ENCODE peak calls at places on chromosome 15, in ten cellular contexts. D, W, G, A, J, B, M, Q, O and I are unnamed samples.

GRCh38 chr15:77104155-77104554 is 33.2 kb upstream of the TSPAN3 start:
- DNase-seq in M (no peak), O (no peak), J (no peak), D (no peak), A (peak; percentile 32), G (no peak), W (no peak), Q (no peak), B (no peak), I (no peak)

GRCh38 chr15:52021128-52021671 is 2.2 kb downstream of the MAPK6 start:
- DNase-seq in O (peak; percentile 87), D (peak; percentile 94), A (peak; percentile 97), G (no peak), B (peak; percentile 51), M (peak; percentile 23), J (peak; percentile 58), Q (peak; percentile 53), W (no peak), I (peak; percentile 42)

GRCh38 chr15:64110945-64111678 is 15.3 kb downstream of the SNX1 start:
- DNase-seq in B (no peak), M (no peak), W (no peak), G (no peak), O (no peak), A (no peak), J (peak; percentile 13), Q (no peak), D (no peak), I (no peak)

GRCh38 chr15:31494786-31495185 is 168.2 kb downstream of the KLF13 start:
- DNase-seq in O (no peak), W (no peak), J (no peak), Q (no peak), B (no peak), A (no peak), G (no peak), D (no peak), M (no peak), I (no peak)

GRCh38 chr15:48802867-48803266 is 8.0 kb downstream of the CEP152 start:
- DNase-seq in B (no peak), A (peak; percentile 97), G (no peak), Q (no peak), M (no peak), W (no peak), D (peak; percentile 89), J (no peak), O (no peak), I (no peak)

GRCh38 chr15:58908550-58909309 is 24.7 kb downstream of the SLTM start:
- DNase-seq in B (no peak), O (no peak), Q (no peak), W (no peak), D (no peak), G (no peak), A (no peak), M (no peak), J (no peak), I (peak; percentile 17)

GRCh38 chr15:80640546-80641121 is 54.5 kb upstream of the ABHD17C start:
- DNase-seq in Q (no peak), D (no peak), A (no peak), G (no peak), O (no peak), W (no peak), M (no peak), B (no peak), J (no peak), I (no peak)

GRCh38 chr15:56918907-56919707 is 663 bp downstream of the TCF12 start:
- DNase-seq in G (peak; percentile 62), B (peak; percentile 54), J (peak; percentile 74), W (no peak), M (peak; percentile 30), D (peak; percentile 47), Q (peak; percentile 28), A (peak; percentile 73), O (peak; percentile 84), I (peak; percentile 57)

GRCh38 chr15:45635191-45635638 is 386 bp downstream of the SQOR start:
- DNase-seq in Q (peak; percentile 39), J (peak; percentile 58), A (no peak), W (no peak), M (peak; percentile 11), G (peak; percentile 49), O (peak; percentile 89), D (no peak), B (peak; percentile 62), I (peak; percentile 54)

GRCh38 chr15:98648654-98649537 is 557 bp downstream of the IGF1R start:
- DNase-seq in B (peak; percentile 30), Q (peak; percentile 23), J (peak; percentile 47), G (peak; percentile 49), A (peak; percentile 47), M (peak; percentile 65), D (no peak), W (no peak), O (peak; percentile 72), I (peak; percentile 19)

GRCh38 chr15:88454867-88455810 is 12.0 kb downstream of the MRPL46 start:
- DNase-seq in J (peak; percentile 6), M (peak; percentile 76), Q (no peak), D (peak; percentile 64), B (peak; percentile 29), G (peak; percentile 70), A (peak; percentile 69), O (peak; percentile 73), W (no peak), I (no peak)

GRCh38 chr15:68234060-68234459 is 4.5 kb upstream of the CLN6 start:
- DNase-seq in W (no peak), M (no peak), B (no peak), A (peak; percentile 33), G (no peak), D (no peak), O (no peak), J (no peak), Q (no peak), I (no peak)

GRCh38 chr15:65521355-65521754 is 3.9 kb upstream of the DPP8 start:
- DNase-seq in B (no peak), G (no peak), M (no peak), Q (no peak), A (no peak), J (peak; percentile 64), W (no peak), O (no peak), D (no peak), I (no peak)

GRCh38 chr15:77984446-77984861 is 93.1 kb downstream of the TBC1D2B start:
- DNase-seq in G (peak; percentile 2), B (no peak), A (no peak), M (no peak), O (peak; percentile 52), Q (no peak), W (no peak), D (no peak), J (no peak), I (no peak)

GRCh38 chr15:35271371-35272043 is 186.4 kb upstream of the NANOGP8 start:
- DNase-seq in O (no peak), B (no peak), D (peak; percentile 43), J (no peak), A (peak; percentile 68), Q (no peak), M (no peak), G (no peak), W (no peak), I (no peak)

GRCh38 chr15:94324117-94324826 is 92.9 kb downstream of the MCTP2 start:
- DNase-seq in W (peak; percentile 2), J (peak; percentile 76), D (peak; percentile 52), A (peak; percentile 65), O (peak; percentile 81), Q (peak; percentile 11), M (peak; percentile 49), B (peak; percentile 40), G (peak; percentile 56), I (peak; percentile 43)

GRCh38 chr15:64697911-64698369 is 77.4 kb downstream of the RBPMS2 start:
- DNase-seq in A (peak; percentile 36), O (peak; percentile 70), D (peak; percentile 73), J (no peak), W (no peak), M (no peak), Q (no peak), B (no peak), G (no peak), I (no peak)

GRCh38 chr15:60479711-60480110 is 769 bp upstream of the ICE2 start:
- DNase-seq in J (no peak), Q (no peak), B (peak; percentile 4), W (no peak), A (no peak), M (no peak), D (no peak), O (no peak), G (no peak), I (no peak)

GRCh38 chr15:86362556-86362955 is 282.9 kb downstream of the AGBL1 start:
- DNase-seq in W (no peak), M (no peak), B (no peak), Q (no peak), D (peak; percentile 99), O (no peak), G (no peak), J (no peak), A (no peak), I (no peak)

GRCh38 chr15:67542462-67543347 is at the start of gene MAP2K5:
- DNase-seq in O (peak; percentile 94), D (peak; percentile 33), W (peak; percentile 13), G (peak; percentile 66), A (peak; percentile 57), B (peak; percentile 81), M (peak; percentile 81), J (peak; percentile 80), Q (peak; percentile 60), I (peak; percentile 80)

GRCh38 chr15:90869601-90870353 is 1.4 kb downstream of the FURIN start:
- DNase-seq in D (peak; percentile 89), W (no peak), Q (no peak), G (peak; percentile 54), M (no peak), O (peak; percentile 80), J (no peak), A (peak; percentile 84), B (no peak), I (no peak)

GRCh38 chr15:62209821-62210220 is 44.7 kb upstream of the C2CD4B start:
- DNase-seq in D (peak; percentile 95), A (no peak), Q (no peak), M (no peak), O (no peak), J (no peak), G (no peak), W (no peak), B (no peak), I (no peak)

GRCh38 chr15:92142242-92143232 is 251.1 kb upstream of the ST8SIA2 start:
- DNase-seq in Q (no peak), J (no peak), A (no peak), M (no peak), O (no peak), G (no peak), D (peak; percentile 35), W (no peak), B (no peak), I (no peak)

GRCh38 chr15:36932070-36932469 is 168.3 kb downstream of the MEIS2 start:
- DNase-seq in Q (no peak), J (no peak), B (no peak), M (no peak), W (no peak), G (no peak), A (no peak), O (no peak), D (no peak), I (no peak)

GRCh38 chr15:83062768-83063180 is 4.3 kb downstream of the BTBD1 start:
- DNase-seq in G (no peak), M (no peak), O (no peak), Q (no peak), B (no peak), W (no peak), A (no peak), D (no peak), J (no peak), I (no peak)

GRCh38 chr15:69893863-69894262 is 203.9 kb downstream of the TLE3 start:
- DNase-seq in B (no peak), W (no peak), M (peak; percentile 6), O (no peak), Q (no peak), A (peak; percentile 60), G (peak; percentile 15), D (no peak), J (no peak), I (no peak)

GRCh38 chr15:77836116-77836798 is 203.5 kb upstream of the LINGO1 start:
- DNase-seq in Q (no peak), W (no peak), O (peak; percentile 53), B (no peak), A (peak; percentile 27), D (peak; percentile 9), J (no peak), G (no peak), M (peak; percentile 57), I (no peak)

GRCh38 chr15:40992241-40992741 is 39.0 kb downstream of the CHAC1 start:
- DNase-seq in M (no peak), Q (no peak), O (no peak), B (no peak), G (no peak), W (no peak), J (no peak), D (no peak), A (peak; percentile 78), I (no peak)